ENCODE peak calls at places on chromosome 11, in seven cellular contexts. One of them, this sample, is unnamed. For H3K4me1, the result is how much of the 10 kb centered on the place peaks cover.

GRCh38 chr11:132646890-132647289 is 885.4 kb downstream of the OPCML start:
- DNase-seq in H1: no peak
- DNase-seq in neural progenitor cell: no peak
- DNase-seq in IMR-90: no peak
- DNase-seq in endodermal cell: no peak
- DNase-seq in MM.1S: no peak
- DNase-seq in GM23248: no peak
- DNase-seq in this sample: no peak

GRCh38 chr11:121596195-121597145 is 143.7 kb upstream of the SORL1-AS1 start:
- DNase-seq in H1: no peak
- DNase-seq in neural progenitor cell: no peak
- DNase-seq in IMR-90: peak
- DNase-seq in endodermal cell: no peak
- DNase-seq in MM.1S: no peak
- DNase-seq in GM23248: peak
- DNase-seq in this sample: no peak

GRCh38 chr11:113877673-113878060 is 2.3 kb upstream of the USP28 start:
- DNase-seq in H1: no peak
- DNase-seq in neural progenitor cell: no peak
- DNase-seq in IMR-90: no peak
- DNase-seq in endodermal cell: peak
- DNase-seq in MM.1S: no peak
- DNase-seq in GM23248: no peak
- DNase-seq in this sample: no peak

GRCh38 chr11:103673773-103674172 is 362.7 kb upstream of the DDI1 start:
- DNase-seq in H1: no peak
- DNase-seq in neural progenitor cell: no peak
- DNase-seq in IMR-90: peak
- DNase-seq in endodermal cell: no peak
- DNase-seq in MM.1S: no peak
- DNase-seq in GM23248: peak
- DNase-seq in this sample: peak

GRCh38 chr11:126282361-126282741 is 542 bp upstream of the TIRAP start:
- DNase-seq in H1: no peak
- DNase-seq in neural progenitor cell: peak
- DNase-seq in IMR-90: peak
- DNase-seq in endodermal cell: peak
- DNase-seq in MM.1S: no peak
- DNase-seq in GM23248: peak
- DNase-seq in this sample: peak

GRCh38 chr11:66600219-66600923 is 7.4 kb downstream of the CCS start:
- DNase-seq in H1: no peak
- DNase-seq in neural progenitor cell: no peak
- DNase-seq in IMR-90: peak
- DNase-seq in endodermal cell: no peak
- DNase-seq in MM.1S: no peak
- DNase-seq in GM23248: no peak
- DNase-seq in this sample: peak

GRCh38 chr11:21810650-21811049 is 382.2 kb upstream of the ANO5 start:
- DNase-seq in H1: no peak
- DNase-seq in neural progenitor cell: no peak
- DNase-seq in IMR-90: no peak
- DNase-seq in endodermal cell: no peak
- DNase-seq in MM.1S: no peak
- DNase-seq in GM23248: no peak
- DNase-seq in this sample: no peak

GRCh38 chr11:36848675-36849074 is 250.6 kb upstream of the RAG2 start:
- DNase-seq in H1: no peak
- DNase-seq in neural progenitor cell: no peak
- DNase-seq in IMR-90: no peak
- DNase-seq in endodermal cell: no peak
- DNase-seq in MM.1S: no peak
- DNase-seq in GM23248: no peak
- DNase-seq in this sample: no peak

GRCh38 chr11:42571486-42572230 is 740.1 kb upstream of the API5 start:
- DNase-seq in H1: no peak
- DNase-seq in neural progenitor cell: no peak
- DNase-seq in IMR-90: no peak
- DNase-seq in endodermal cell: no peak
- DNase-seq in MM.1S: no peak
- DNase-seq in GM23248: no peak
- DNase-seq in this sample: no peak

GRCh38 chr11:58292017-58292416 is 24.0 kb upstream of the OR10W1 start:
- DNase-seq in H1: no peak
- DNase-seq in neural progenitor cell: no peak
- DNase-seq in IMR-90: no peak
- DNase-seq in endodermal cell: no peak
- DNase-seq in MM.1S: no peak
- DNase-seq in GM23248: no peak
- DNase-seq in this sample: no peak
- H3K4me1 ChIP-seq in H1: under half
- H3K4me1 ChIP-seq in neural progenitor cell: under half
- H3K4me1 ChIP-seq in IMR-90: under half
- H3K4me1 ChIP-seq in endodermal cell: under half
- H3K4me1 ChIP-seq in MM.1S: under half
- H3K4me1 ChIP-seq in GM23248: under half
- H3K4me1 ChIP-seq in this sample: under half

DNA sequence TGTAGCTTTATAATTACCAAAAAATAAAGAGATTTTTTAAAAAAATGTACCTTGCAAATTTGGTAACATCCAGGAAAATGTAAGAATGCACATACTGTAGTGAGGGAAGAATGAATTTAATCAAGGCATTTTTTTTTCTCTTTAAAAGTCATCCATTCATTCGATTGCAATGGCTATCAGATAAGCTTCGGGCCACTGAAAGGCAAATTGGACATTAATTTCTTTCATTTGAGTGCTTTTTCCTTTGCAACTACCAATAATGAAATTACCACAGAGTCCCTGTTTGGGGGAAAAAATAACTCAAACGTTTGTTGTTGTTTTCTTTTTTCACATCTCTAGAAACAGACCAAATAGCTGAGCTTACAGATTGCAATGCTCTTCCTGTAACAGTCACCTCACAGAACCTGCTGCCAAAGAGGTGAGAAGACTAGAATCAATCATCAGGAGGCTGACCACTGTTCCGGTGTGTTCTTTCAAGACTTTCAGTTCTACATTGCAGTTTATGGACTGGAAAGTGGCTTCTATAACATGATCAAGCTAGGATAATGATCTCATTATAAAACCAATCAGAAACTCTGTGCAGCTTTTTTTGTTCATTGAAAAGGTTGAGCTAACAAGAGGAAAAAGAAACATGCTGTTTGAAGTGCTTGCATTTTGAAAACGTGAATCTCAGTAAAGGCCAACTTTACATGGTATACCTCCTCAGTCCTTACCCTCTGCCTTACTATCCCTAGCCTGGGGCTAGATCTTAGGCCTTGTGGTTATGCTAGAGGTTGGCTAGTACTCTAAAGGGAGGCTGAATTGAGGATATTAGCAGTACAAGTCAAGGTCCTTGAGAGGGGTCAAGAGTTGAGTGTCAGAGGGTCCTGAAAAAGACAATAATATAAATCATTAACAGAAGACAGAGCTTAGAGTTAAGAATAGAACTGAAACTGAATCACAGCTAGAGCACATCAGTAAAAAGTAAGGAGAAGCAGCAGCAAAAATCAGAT is 1276.1 kb downstream of the LRRC4C start:
- DNase-seq in H1: no peak
- DNase-seq in neural progenitor cell: no peak
- DNase-seq in IMR-90: no peak
- DNase-seq in endodermal cell: no peak
- DNase-seq in MM.1S: peak
- DNase-seq in GM23248: no peak
- DNase-seq in this sample: no peak
- H3K9ac ChIP-seq in H1: no peak
- H3K9ac ChIP-seq in neural progenitor cell: no peak
- H3K9ac ChIP-seq in IMR-90: no peak
- H3K9ac ChIP-seq in endodermal cell: no peak
- H3K9ac ChIP-seq in MM.1S: no peak
- H3K9ac ChIP-seq in GM23248: no peak
- H3K9ac ChIP-seq in this sample: no peak

GRCh38 chr11:112662554-112662953 is 298.7 kb upstream of the NCAM1 start:
- DNase-seq in H1: no peak
- DNase-seq in neural progenitor cell: no peak
- DNase-seq in IMR-90: no peak
- DNase-seq in endodermal cell: no peak
- DNase-seq in MM.1S: no peak
- DNase-seq in GM23248: peak
- DNase-seq in this sample: no peak
- H3K4me1 ChIP-seq in H1: under half
- H3K4me1 ChIP-seq in neural progenitor cell: under half
- H3K4me1 ChIP-seq in IMR-90: under half
- H3K4me1 ChIP-seq in endodermal cell: under half
- H3K4me1 ChIP-seq in MM.1S: under half
- H3K4me1 ChIP-seq in GM23248: under half
- H3K4me1 ChIP-seq in this sample: under half

GRCh38 chr11:6387811-6388599 is 2.3 kb upstream of the SMPD1 start:
- DNase-seq in H1: no peak
- DNase-seq in neural progenitor cell: no peak
- DNase-seq in IMR-90: peak
- DNase-seq in endodermal cell: no peak
- DNase-seq in MM.1S: no peak
- DNase-seq in GM23248: peak
- DNase-seq in this sample: peak

GRCh38 chr11:6390718-6391547 is 659 bp downstream of the SMPD1 start:
- DNase-seq in H1: no peak
- DNase-seq in neural progenitor cell: no peak
- DNase-seq in IMR-90: no peak
- DNase-seq in endodermal cell: no peak
- DNase-seq in MM.1S: no peak
- DNase-seq in GM23248: peak
- DNase-seq in this sample: no peak

GRCh38 chr11:6388747-6389146 is 1.5 kb upstream of the SMPD1 start:
- DNase-seq in H1: no peak
- DNase-seq in neural progenitor cell: no peak
- DNase-seq in IMR-90: no peak
- DNase-seq in endodermal cell: no peak
- DNase-seq in MM.1S: no peak
- DNase-seq in GM23248: no peak
- DNase-seq in this sample: no peak

GRCh38 chr11:6389921-6390717 is at the start of gene SMPD1:
- DNase-seq in H1: peak
- DNase-seq in neural progenitor cell: peak
- DNase-seq in IMR-90: peak
- DNase-seq in endodermal cell: peak
- DNase-seq in MM.1S: peak
- DNase-seq in GM23248: peak
- DNase-seq in this sample: peak

GRCh38 chr11:6385046-6385777 is 5.1 kb upstream of the SMPD1 start:
- DNase-seq in H1: no peak
- DNase-seq in neural progenitor cell: no peak
- DNase-seq in IMR-90: no peak
- DNase-seq in endodermal cell: no peak
- DNase-seq in MM.1S: no peak
- DNase-seq in GM23248: no peak
- DNase-seq in this sample: no peak
- H3K9ac ChIP-seq in H1: no peak
- H3K9ac ChIP-seq in neural progenitor cell: no peak
- H3K9ac ChIP-seq in IMR-90: no peak
- H3K9ac ChIP-seq in endodermal cell: no peak
- H3K9ac ChIP-seq in MM.1S: no peak
- H3K9ac ChIP-seq in GM23248: no peak
- H3K9ac ChIP-seq in this sample: no peak

GRCh38 chr11:35089724-35090505 is 49.1 kb upstream of the CD44 start:
- DNase-seq in H1: no peak
- DNase-seq in neural progenitor cell: no peak
- DNase-seq in IMR-90: no peak
- DNase-seq in endodermal cell: no peak
- DNase-seq in MM.1S: no peak
- DNase-seq in GM23248: no peak
- DNase-seq in this sample: no peak

GRCh38 chr11:35087648-35088047 is 51.3 kb upstream of the CD44 start:
- DNase-seq in H1: no peak
- DNase-seq in neural progenitor cell: no peak
- DNase-seq in IMR-90: peak
- DNase-seq in endodermal cell: no peak
- DNase-seq in MM.1S: no peak
- DNase-seq in GM23248: peak
- DNase-seq in this sample: peak

GRCh38 chr11:35085766-35086165 is 53.2 kb upstream of the CD44 start:
- DNase-seq in H1: no peak
- DNase-seq in neural progenitor cell: no peak
- DNase-seq in IMR-90: no peak
- DNase-seq in endodermal cell: no peak
- DNase-seq in MM.1S: no peak
- DNase-seq in GM23248: peak
- DNase-seq in this sample: no peak

GRCh38 chr11:35088226-35088625 is 50.7 kb upstream of the CD44 start:
- DNase-seq in H1: no peak
- DNase-seq in neural progenitor cell: no peak
- DNase-seq in IMR-90: no peak
- DNase-seq in endodermal cell: no peak
- DNase-seq in MM.1S: no peak
- DNase-seq in GM23248: peak
- DNase-seq in this sample: no peak

GRCh38 chr11:35088676-35089075 is 50.3 kb upstream of the CD44 start:
- DNase-seq in H1: no peak
- DNase-seq in neural progenitor cell: no peak
- DNase-seq in IMR-90: peak
- DNase-seq in endodermal cell: no peak
- DNase-seq in MM.1S: no peak
- DNase-seq in GM23248: peak
- DNase-seq in this sample: no peak
- H3K4me1 ChIP-seq in H1: under half
- H3K4me1 ChIP-seq in neural progenitor cell: under half
- H3K4me1 ChIP-seq in IMR-90: under half
- H3K4me1 ChIP-seq in endodermal cell: under half
- H3K4me1 ChIP-seq in MM.1S: under half
- H3K4me1 ChIP-seq in GM23248: under half
- H3K4me1 ChIP-seq in this sample: under half

DNA sequence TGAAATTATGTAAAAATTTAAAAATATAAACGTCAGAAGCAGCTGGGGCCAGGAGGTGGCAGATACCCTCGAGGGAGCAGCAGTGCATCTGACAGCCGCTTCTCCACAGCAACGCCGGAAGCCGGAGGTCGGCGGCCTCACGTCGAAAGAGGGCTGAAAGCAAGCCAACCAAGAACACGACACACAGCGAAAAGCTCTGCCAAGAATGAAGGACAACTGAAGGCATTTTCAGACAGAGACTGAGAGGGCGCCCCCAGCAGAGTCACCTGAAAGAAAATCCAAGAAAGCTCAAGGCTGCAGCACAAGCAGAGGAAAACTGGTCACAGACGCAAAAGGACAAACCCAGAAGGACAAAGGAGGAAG is 34.4 kb upstream of the MOB2 start:
- DNase-seq in H1: no peak
- DNase-seq in neural progenitor cell: no peak
- DNase-seq in IMR-90: no peak
- DNase-seq in endodermal cell: no peak
- DNase-seq in MM.1S: no peak
- DNase-seq in GM23248: no peak
- DNase-seq in this sample: no peak
- H3K9ac ChIP-seq in H1: no peak
- H3K9ac ChIP-seq in neural progenitor cell: no peak
- H3K9ac ChIP-seq in IMR-90: no peak
- H3K9ac ChIP-seq in endodermal cell: no peak
- H3K9ac ChIP-seq in MM.1S: no peak
- H3K9ac ChIP-seq in GM23248: no peak
- H3K9ac ChIP-seq in this sample: no peak